ENCODE peak calls at places on chromosomes 12 and 14, in seven cellular contexts. One of them, this sample, is unnamed.

GRCh38 chr14:74848768-74849167 is 27.2 kb downstream of the PROX2 start:
- DNase-seq in activated CD8-positive, alpha-beta memory T cell treated with anti-CD3 and anti-CD28 coated beads for 1 hour: no peak
- DNase-seq in sigmoid colon: no peak
- DNase-seq in thoracic aorta: no peak
- DNase-seq in fibroblast of mammary gland: peak; percentile 56
- DNase-seq in upper lobe of right lung: no peak
- DNase-seq in NCI-H1694 treated with DMSO at 0.1 percent for 48 hours: no peak
- DNase-seq in this sample: no peak

GRCh38 chr14:37591311-37591940 is 3.6 kb downstream of the FOXA1 start:
- DNase-seq in fibroblast of mammary gland: no peak
- DNase-seq in sigmoid colon: no peak
- DNase-seq in upper lobe of right lung: peak; percentile 81
- DNase-seq in activated CD8-positive, alpha-beta memory T cell treated with anti-CD3 and anti-CD28 coated beads for 1 hour: no peak
- DNase-seq in NCI-H1694 treated with DMSO at 0.1 percent for 48 hours: no peak
- DNase-seq in thoracic aorta: no peak
- DNase-seq in this sample: no peak

GRCh38 chr12:53505555-53506449 is 1.5 kb downstream of the NPFF start:
- DNase-seq in fibroblast of mammary gland: peak; percentile 54
- DNase-seq in NCI-H1694 treated with DMSO at 0.1 percent for 48 hours: no peak
- DNase-seq in sigmoid colon: peak; percentile 67
- DNase-seq in activated CD8-positive, alpha-beta memory T cell treated with anti-CD3 and anti-CD28 coated beads for 1 hour: no peak
- DNase-seq in thoracic aorta: no peak
- DNase-seq in upper lobe of right lung: no peak
- DNase-seq in this sample: no peak

GRCh38 chr12:75848533-75848932 is 183.0 kb downstream of the PHLDA1 start:
- DNase-seq in sigmoid colon: no peak
- DNase-seq in activated CD8-positive, alpha-beta memory T cell treated with anti-CD3 and anti-CD28 coated beads for 1 hour: no peak
- DNase-seq in upper lobe of right lung: no peak
- DNase-seq in thoracic aorta: no peak
- DNase-seq in NCI-H1694 treated with DMSO at 0.1 percent for 48 hours: peak; percentile 16
- DNase-seq in fibroblast of mammary gland: no peak
- DNase-seq in this sample: no peak

GRCh38 chr12:100987552-100988277 is 193.1 kb downstream of the ANO4 start:
- DNase-seq in upper lobe of right lung: no peak
- DNase-seq in NCI-H1694 treated with DMSO at 0.1 percent for 48 hours: peak; percentile 34
- DNase-seq in sigmoid colon: no peak
- DNase-seq in thoracic aorta: no peak
- DNase-seq in activated CD8-positive, alpha-beta memory T cell treated with anti-CD3 and anti-CD28 coated beads for 1 hour: no peak
- DNase-seq in fibroblast of mammary gland: peak; percentile 83
- DNase-seq in this sample: peak; percentile 49

GRCh38 chr12:118715647-118716046 is 265.7 kb upstream of the SRRM4 start:
- DNase-seq in thoracic aorta: no peak
- DNase-seq in fibroblast of mammary gland: no peak
- DNase-seq in upper lobe of right lung: no peak
- DNase-seq in sigmoid colon: no peak
- DNase-seq in activated CD8-positive, alpha-beta memory T cell treated with anti-CD3 and anti-CD28 coated beads for 1 hour: no peak
- DNase-seq in NCI-H1694 treated with DMSO at 0.1 percent for 48 hours: no peak
- DNase-seq in this sample: no peak

GRCh38 chr12:6097384-6097783 is 27.1 kb downstream of the VWF start:
- DNase-seq in thoracic aorta: no peak
- DNase-seq in activated CD8-positive, alpha-beta memory T cell treated with anti-CD3 and anti-CD28 coated beads for 1 hour: no peak
- DNase-seq in upper lobe of right lung: no peak
- DNase-seq in NCI-H1694 treated with DMSO at 0.1 percent for 48 hours: no peak
- DNase-seq in sigmoid colon: no peak
- DNase-seq in fibroblast of mammary gland: peak; percentile 87
- DNase-seq in this sample: peak; percentile 57

GRCh38 chr12:50049254-50050118 is 7.9 kb upstream of the ASIC1 start:
- DNase-seq in activated CD8-positive, alpha-beta memory T cell treated with anti-CD3 and anti-CD28 coated beads for 1 hour: no peak
- DNase-seq in sigmoid colon: no peak
- DNase-seq in thoracic aorta: no peak
- DNase-seq in upper lobe of right lung: no peak
- DNase-seq in NCI-H1694 treated with DMSO at 0.1 percent for 48 hours: no peak
- DNase-seq in fibroblast of mammary gland: no peak
- DNase-seq in this sample: no peak

GRCh38 chr14:23444314-23444713 is 8.9 kb upstream of the MYH7 start:
- DNase-seq in NCI-H1694 treated with DMSO at 0.1 percent for 48 hours: peak; percentile 6
- DNase-seq in fibroblast of mammary gland: no peak
- DNase-seq in thoracic aorta: no peak
- DNase-seq in sigmoid colon: no peak
- DNase-seq in activated CD8-positive, alpha-beta memory T cell treated with anti-CD3 and anti-CD28 coated beads for 1 hour: no peak
- DNase-seq in upper lobe of right lung: no peak
- DNase-seq in this sample: no peak

GRCh38 chr12:49632401-49632800 is 9.0 kb downstream of the PRPF40B start:
- DNase-seq in NCI-H1694 treated with DMSO at 0.1 percent for 48 hours: no peak
- DNase-seq in thoracic aorta: no peak
- DNase-seq in upper lobe of right lung: no peak
- DNase-seq in sigmoid colon: peak; percentile 48
- DNase-seq in fibroblast of mammary gland: no peak
- DNase-seq in activated CD8-positive, alpha-beta memory T cell treated with anti-CD3 and anti-CD28 coated beads for 1 hour: no peak
- DNase-seq in this sample: no peak

GRCh38 chr12:131098178-131098981 is 144.7 kb downstream of the ADGRD1 start:
- DNase-seq in activated CD8-positive, alpha-beta memory T cell treated with anti-CD3 and anti-CD28 coated beads for 1 hour: no peak
- DNase-seq in sigmoid colon: peak; percentile 61
- DNase-seq in fibroblast of mammary gland: no peak
- DNase-seq in thoracic aorta: no peak
- DNase-seq in NCI-H1694 treated with DMSO at 0.1 percent for 48 hours: no peak
- DNase-seq in upper lobe of right lung: peak; percentile 48
- DNase-seq in this sample: no peak

GRCh38 chr12:131755305-131756113 is 44.6 kb downstream of the SFSWAP start:
- DNase-seq in thoracic aorta: no peak
- DNase-seq in NCI-H1694 treated with DMSO at 0.1 percent for 48 hours: peak; percentile 12
- DNase-seq in activated CD8-positive, alpha-beta memory T cell treated with anti-CD3 and anti-CD28 coated beads for 1 hour: no peak
- DNase-seq in sigmoid colon: no peak
- DNase-seq in fibroblast of mammary gland: peak; percentile 34
- DNase-seq in upper lobe of right lung: no peak
- DNase-seq in this sample: peak; percentile 25

GRCh38 chr14:91899777-91900176 is 32.4 kb upstream of the TC2N start:
- DNase-seq in activated CD8-positive, alpha-beta memory T cell treated with anti-CD3 and anti-CD28 coated beads for 1 hour: no peak
- DNase-seq in sigmoid colon: no peak
- DNase-seq in thoracic aorta: no peak
- DNase-seq in upper lobe of right lung: no peak
- DNase-seq in NCI-H1694 treated with DMSO at 0.1 percent for 48 hours: no peak
- DNase-seq in fibroblast of mammary gland: peak; percentile 52
- DNase-seq in this sample: no peak